ENCODE peak calls at places on chromosomes 11 and 22, in nine cellular contexts. Y, J, X, Z, O, L, V, M and B are unnamed samples.

GRCh38 chr22:34105461-34106062 is 185.3 kb upstream of the LARGE1 start:
- DNase-seq in Y (peak), J (peak), X (peak), Z (no peak), O (peak), L (no peak), V (peak), M (peak), B (no peak)

GRCh38 chr11:64833198-64833502 is 11.3 kb downstream of the CDC42BPG start:
- DNase-seq in Y (no peak), J (no peak), X (no peak), Z (no peak), O (no peak), L (no peak), V (no peak), M (no peak), B (no peak)

GRCh38 chr11:112364962-112365481 is 104.4 kb upstream of the PLET1 start:
- DNase-seq in Y (peak), J (no peak), X (no peak), Z (no peak), O (no peak), L (peak), V (no peak), M (no peak), B (no peak)

GRCh38 chr22:39514373-39514973 is 5.9 kb upstream of the ATF4 start:
- DNase-seq in Y (peak), J (no peak), X (peak), Z (no peak), O (peak), L (peak), V (peak), M (no peak), B (no peak)

GRCh38 chr22:49580024-49580423 is 247.6 kb downstream of the BRD1 start:
- DNase-seq in Y (no peak), J (no peak), X (no peak), Z (no peak), O (no peak), L (no peak), V (no peak), M (no peak), B (no peak)

GRCh38 chr11:33310720-33311500 is 53.7 kb downstream of the HIPK3 start:
- DNase-seq in Y (peak), J (no peak), X (no peak), Z (no peak), O (no peak), L (peak), V (no peak), M (no peak), B (no peak)

GRCh38 chr22:34587357-34588356 is 478.3 kb upstream of the ISX start:
- DNase-seq in Y (no peak), J (no peak), X (no peak), Z (no peak), O (no peak), L (no peak), V (no peak), M (no peak), B (no peak)

GRCh38 chr11:70146309-70146708 is 56.8 kb upstream of the FADD start:
- DNase-seq in Y (no peak), J (no peak), X (no peak), Z (no peak), O (no peak), L (no peak), V (no peak), M (no peak), B (no peak)

GRCh38 chr11:44943118-44943517 is 7.6 kb downstream of the TP53I11 start:
- DNase-seq in Y (no peak), J (no peak), X (peak), Z (no peak), O (no peak), L (no peak), V (peak), M (peak), B (peak)

GRCh38 chr22:21876486-21877176 is 9.2 kb upstream of the MAPK1 start:
- DNase-seq in Y (peak), J (no peak), X (no peak), Z (no peak), O (no peak), L (peak), V (peak), M (no peak), B (no peak)

GRCh38 chr11:2202900-2203439 is 31.4 kb upstream of the TH start:
- DNase-seq in Y (no peak), J (no peak), X (no peak), Z (peak), O (no peak), L (no peak), V (no peak), M (no peak), B (peak)

GRCh38 chr22:27292542-27293298 is 508.8 kb downstream of the MN1 start:
- DNase-seq in Y (no peak), J (no peak), X (no peak), Z (no peak), O (no peak), L (no peak), V (no peak), M (no peak), B (no peak)

GRCh38 chr11:17371614-17372013 is 16.8 kb downstream of the KCNJ11 start:
- DNase-seq in Y (peak), J (no peak), X (no peak), Z (no peak), O (no peak), L (peak), V (no peak), M (peak), B (no peak)

GRCh38 chr11:86292912-86293606 is 9.0 kb upstream of the HIKESHI start:
- DNase-seq in Y (no peak), J (no peak), X (no peak), Z (no peak), O (no peak), L (no peak), V (peak), M (no peak), B (no peak)

GRCh38 chr11:71489311-71490043 is 36.5 kb downstream of the NADSYN1 start:
- DNase-seq in Y (peak), J (no peak), X (no peak), Z (no peak), O (peak), L (peak), V (peak), M (no peak), B (no peak)

GRCh38 chr22:40241200-40241763 is 63.6 kb downstream of the TNRC6B start:
- DNase-seq in Y (no peak), J (no peak), X (no peak), Z (no peak), O (no peak), L (no peak), V (peak), M (no peak), B (no peak)

GRCh38 chr11:124867700-124868099 is 2.5 kb downstream of the ROBO3 start:
- DNase-seq in Y (peak), J (no peak), X (no peak), Z (no peak), O (no peak), L (peak), V (peak), M (peak), B (peak)

GRCh38 chr11:2275334-2276279 is 5.2 kb upstream of the ASCL2 start:
- DNase-seq in Y (no peak), J (no peak), X (no peak), Z (no peak), O (no peak), L (no peak), V (no peak), M (no peak), B (peak)

GRCh38 chr11:65516135-65516968 is 8.5 kb upstream of the SCYL1 start:
- DNase-seq in Y (no peak), J (no peak), X (no peak), Z (no peak), O (peak), L (no peak), V (no peak), M (no peak), B (peak)

GRCh38 chr11:96741068-96741467 is 351.3 kb downstream of the JRKL start:
- DNase-seq in Y (peak), J (no peak), X (no peak), Z (no peak), O (no peak), L (peak), V (no peak), M (no peak), B (no peak)

GRCh38 chr11:106091480-106092123 is 14.1 kb downstream of the AASDHPPT start:
- DNase-seq in Y (peak), J (no peak), X (no peak), Z (no peak), O (no peak), L (peak), V (peak), M (no peak), B (no peak)

GRCh38 chr11:103483996-103484395 is 374.8 kb downstream of the DYNC2H1 start:
- DNase-seq in Y (peak), J (no peak), X (no peak), Z (no peak), O (no peak), L (no peak), V (no peak), M (no peak), B (no peak)

GRCh38 chr11:107018902-107019493 is 722 bp upstream of the GUCY1A2 start:
- DNase-seq in Y (peak), J (no peak), X (peak), Z (no peak), O (peak), L (peak), V (peak), M (peak), B (peak)

GRCh38 chr11:113035708-113036107 is 74.5 kb downstream of the NCAM1 start:
- DNase-seq in Y (no peak), J (no peak), X (no peak), Z (no peak), O (no peak), L (no peak), V (no peak), M (no peak), B (no peak)

GRCh38 chr22:32880061-32880460 is 78.6 kb downstream of the TIMP3 start:
- DNase-seq in Y (peak), J (no peak), X (no peak), Z (no peak), O (no peak), L (peak), V (no peak), M (no peak), B (no peak)

GRCh38 chr22:40213478-40213877 is 35.8 kb downstream of the TNRC6B start:
- DNase-seq in Y (no peak), J (no peak), X (no peak), Z (no peak), O (no peak), L (no peak), V (no peak), M (peak), B (no peak)

GRCh38 chr22:48975252-48975780 is 852.4 kb downstream of the BRD1 start:
- DNase-seq in Y (no peak), J (no peak), X (no peak), Z (no peak), O (peak), L (no peak), V (no peak), M (no peak), B (no peak)

GRCh38 chr11:35073691-35074382 is 65.1 kb upstream of the CD44 start:
- DNase-seq in Y (peak), J (no peak), X (no peak), Z (no peak), O (no peak), L (no peak), V (no peak), M (no peak), B (no peak)

GRCh38 chr11:86551286-86551685 is 121.1 kb downstream of the ME3 start:
- DNase-seq in Y (peak), J (no peak), X (no peak), Z (no peak), O (no peak), L (peak), V (no peak), M (no peak), B (no peak)

GRCh38 chr11:78798567-78799170 is 224.0 kb upstream of the NARS2 start:
- DNase-seq in Y (peak), J (peak), X (peak), Z (no peak), O (peak), L (peak), V (peak), M (peak), B (peak)

GRCh38 chr22:49976439-49977175 is 16.0 kb downstream of the PIM3 start:
- DNase-seq in Y (no peak), J (no peak), X (no peak), Z (no peak), O (peak), L (no peak), V (peak), M (peak), B (no peak)

GRCh38 chr11:17939542-17939941 is 73.3 kb downstream of the SERGEF start:
- DNase-seq in Y (no peak), J (no peak), X (no peak), Z (no peak), O (no peak), L (no peak), V (no peak), M (no peak), B (no peak)

GRCh38 chr11:67006029-67006884 is 16.7 kb upstream of the SYT12 start:
- DNase-seq in Y (no peak), J (no peak), X (no peak), Z (no peak), O (no peak), L (no peak), V (peak), M (peak), B (no peak)

GRCh38 chr22:23565288-23565941 is 14.7 kb downstream of the IGLL1 start:
- DNase-seq in Y (no peak), J (no peak), X (peak), Z (no peak), O (peak), L (peak), V (peak), M (peak), B (peak)

GRCh38 chr11:33533668-33534067 is 167.0 kb downstream of the C11orf91 start:
- DNase-seq in Y (peak), J (no peak), X (no peak), Z (no peak), O (no peak), L (peak), V (no peak), M (no peak), B (no peak)